ENCODE peak calls at places on chromosomes 12 and 14, in eight cellular contexts. Z is HTR-8/SVneo; R is stimulated activated CD4-positive, alpha-beta T cell treated with anti-CD3 and anti-CD28 coated beads, Interleukin-2, amount 100 ng/mL, for 24 hours; F is ovary; U is activated effector memory CD4-positive, alpha-beta T cell treated with anti-CD3 and anti-CD28 coated beads, Interleukin-2, amount 50 U/mL, for 16 hours; P is sciatic nerve; M is effector memory CD4-positive, alpha-beta T cell; B is activated CD4-positive, CD25-positive, alpha-beta regulatory T cell. T is an unnamed sample.

GRCh38 chr14:68609012-68609411 is 183.9 kb downstream of the ZFP36L1 start:
- DNase-seq in M (no peak), R (no peak), F (no peak), U (no peak), B (no peak), P (no peak), Z (no peak), T (no peak)

GRCh38 chr12:18723752-18724151 is 14.1 kb downstream of the PLCZ1 start:
- DNase-seq in U (no peak), P (no peak), F (no peak), Z (peak), B (no peak), R (no peak), M (no peak), T (no peak)

GRCh38 chr12:81930037-81930436 is 170.9 kb upstream of the PPFIA2 start:
- DNase-seq in B (no peak), U (no peak), R (no peak), P (no peak), M (no peak), Z (no peak), F (no peak), T (no peak)

GRCh38 chr12:14993537-14994266 is 20.9 kb downstream of the PDE6H start:
- DNase-seq in B (no peak), U (no peak), Z (peak), R (no peak), F (no peak), P (no peak), M (no peak), T (no peak)

GRCh38 chr12:83896416-83896815 is 1016.2 kb downstream of the SLC6A15 start:
- DNase-seq in M (no peak), R (no peak), U (no peak), P (no peak), F (no peak), Z (no peak), B (no peak), T (no peak)

GRCh38 chr12:89350661-89351488 is 1.4 kb downstream of the DUSP6 start:
- DNase-seq in M (no peak), U (peak), Z (no peak), P (no peak), F (no peak), B (peak), R (peak), T (peak)

GRCh38 chr12:117466677-117467362 is 105.4 kb upstream of the NOS1 start:
- DNase-seq in F (no peak), M (no peak), R (no peak), Z (no peak), U (no peak), P (no peak), B (no peak), T (no peak)

GRCh38 chr12:110301065-110301806 is 20.2 kb downstream of the ATP2A2 start:
- DNase-seq in B (no peak), Z (no peak), M (no peak), F (no peak), U (peak), R (no peak), P (no peak), T (no peak)

GRCh38 chr12:108519558-108519957 is 4.5 kb downstream of the FICD start:
- DNase-seq in P (no peak), Z (no peak), F (no peak), B (no peak), R (no peak), M (no peak), U (no peak), T (no peak)